ENCODE peak calls at places on chromosomes 16 and 17, in nine cellular contexts. J, B, V, A, E, P, F, N and C are unnamed samples.

GRCh38 chr17:71959129-71959528 is 161.7 kb upstream of the SOX9 start:
- DNase-seq in B (no peak), E (peak), F (peak), V (no peak), A (peak), J (no peak), N (no peak), P (peak), C (no peak)

GRCh38 chr16:48244080-48244862 is at the start of gene LONP2:
- DNase-seq in E (peak), V (peak), F (peak), J (peak), P (peak), B (peak), A (peak), N (peak), C (peak)

GRCh38 chr17:38867179-38867994 is 2.5 kb upstream of the LASP1 start:
- DNase-seq in V (peak), B (no peak), N (peak), E (peak), A (peak), P (peak), J (peak), F (no peak), C (no peak)

GRCh38 chr17:42518755-42519545 is 17.1 kb upstream of the NAGLU start:
- DNase-seq in B (no peak), N (no peak), A (peak), E (no peak), J (no peak), P (no peak), F (no peak), V (no peak), C (no peak)

GRCh38 chr17:79950711-79951110 is 85.0 kb downstream of the TBC1D16 start:
- DNase-seq in P (no peak), F (no peak), E (no peak), N (no peak), B (no peak), J (no peak), A (peak), V (no peak), C (no peak)

GRCh38 chr17:19238167-19238505 is 970 bp downstream of the EPN2 start:
- DNase-seq in V (peak), E (no peak), A (no peak), B (no peak), N (no peak), J (peak), P (peak), F (peak), C (no peak)

GRCh38 chr17:38571833-38572274 is 33.9 kb downstream of the SRCIN1 start:
- DNase-seq in B (no peak), J (no peak), F (peak), N (no peak), A (no peak), E (no peak), V (no peak), P (no peak), C (no peak)

GRCh38 chr17:42342242-42343008 is 45.8 kb downstream of the STAT3 start:
- DNase-seq in B (no peak), V (no peak), A (peak), E (peak), N (peak), P (no peak), J (no peak), F (no peak), C (peak)

GRCh38 chr17:75630071-75630917 is 2.9 kb upstream of the SMIM5 start:
- DNase-seq in F (no peak), J (no peak), A (no peak), E (no peak), P (no peak), N (no peak), V (no peak), B (no peak), C (no peak)

GRCh38 chr16:27191352-27191924 is 11.9 kb upstream of the KDM8 start:
- DNase-seq in A (no peak), P (no peak), V (no peak), N (no peak), J (no peak), F (no peak), E (no peak), B (no peak), C (no peak)

GRCh38 chr17:68456529-68457167 is 648 bp downstream of the WIPI1 start:
- DNase-seq in A (peak), E (peak), N (no peak), V (peak), B (no peak), J (peak), P (peak), F (no peak), C (peak)

GRCh38 chr17:50841949-50842354 is 6.6 kb downstream of the WFIKKN2 start:
- DNase-seq in V (peak), B (no peak), F (peak), E (peak), A (peak), P (peak), N (peak), J (peak), C (peak)

GRCh38 chr17:4949321-4950074 is 1.2 kb upstream of the PFN1 start:
- DNase-seq in J (peak), V (peak), E (peak), P (peak), N (peak), F (peak), B (peak), A (peak), C (no peak)

GRCh38 chr17:77428901-77429734 is 288.3 kb downstream of the SEC14L1 start:
- DNase-seq in A (no peak), F (no peak), J (no peak), E (no peak), V (no peak), N (no peak), P (no peak), B (no peak), C (no peak)